ENCODE peak calls at places on chromosome 12, in ten cellular contexts. One of them, this sample, is unnamed.

GRCh38 chr12:66296171-66296683 is 6.1 kb upstream of the HELB start:
- DNase-seq in fibroblast of pulmonary artery: no peak
- DNase-seq in astrocyte: no peak
- DNase-seq in GM13977: no peak
- DNase-seq in fibroblast of lung: no peak
- DNase-seq in transverse colon: no peak
- DNase-seq in NCI-H146: no peak
- DNase-seq in effector memory CD8-positive, alpha-beta T cell: no peak
- DNase-seq in GM12865: no peak
- DNase-seq in SW480: no peak
- DNase-seq in this sample: no peak

GRCh38 chr12:98060421-98060820 is 455.0 kb upstream of the TMPO start:
- DNase-seq in astrocyte: no peak
- DNase-seq in SW480: no peak
- DNase-seq in GM13977: no peak
- DNase-seq in GM12865: no peak
- DNase-seq in NCI-H146: no peak
- DNase-seq in fibroblast of pulmonary artery: no peak
- DNase-seq in effector memory CD8-positive, alpha-beta T cell: no peak
- DNase-seq in transverse colon: no peak
- DNase-seq in fibroblast of lung: no peak
- DNase-seq in this sample: no peak

GRCh38 chr12:622420-622819 is 40.8 kb downstream of the NINJ2 start:
- DNase-seq in fibroblast of lung: no peak
- DNase-seq in effector memory CD8-positive, alpha-beta T cell: no peak
- DNase-seq in astrocyte: no peak
- DNase-seq in SW480: no peak
- DNase-seq in GM13977: no peak
- DNase-seq in transverse colon: no peak
- DNase-seq in fibroblast of pulmonary artery: peak; percentile 58
- DNase-seq in NCI-H146: no peak
- DNase-seq in GM12865: peak; percentile 33
- DNase-seq in this sample: no peak

GRCh38 chr12:2075558-2076195 is 22.9 kb downstream of the CACNA1C start:
- DNase-seq in astrocyte: no peak
- DNase-seq in SW480: no peak
- DNase-seq in fibroblast of lung: no peak
- DNase-seq in effector memory CD8-positive, alpha-beta T cell: no peak
- DNase-seq in GM12865: no peak
- DNase-seq in NCI-H146: no peak
- DNase-seq in transverse colon: no peak
- DNase-seq in GM13977: no peak
- DNase-seq in fibroblast of pulmonary artery: no peak
- DNase-seq in this sample: no peak

GRCh38 chr12:74293689-74294131 is 243.9 kb upstream of the ATXN7L3B start:
- DNase-seq in SW480: no peak
- DNase-seq in GM12865: no peak
- DNase-seq in GM13977: no peak
- DNase-seq in astrocyte: no peak
- DNase-seq in NCI-H146: no peak
- DNase-seq in fibroblast of lung: no peak
- DNase-seq in transverse colon: no peak
- DNase-seq in effector memory CD8-positive, alpha-beta T cell: no peak
- DNase-seq in fibroblast of pulmonary artery: no peak
- DNase-seq in this sample: no peak

GRCh38 chr12:65608319-65608916 is 215.9 kb upstream of the HMGA2 start:
- DNase-seq in astrocyte: peak; percentile 68
- DNase-seq in effector memory CD8-positive, alpha-beta T cell: no peak
- DNase-seq in fibroblast of pulmonary artery: no peak
- DNase-seq in transverse colon: no peak
- DNase-seq in fibroblast of lung: peak; percentile 74
- DNase-seq in SW480: no peak
- DNase-seq in GM13977: no peak
- DNase-seq in GM12865: no peak
- DNase-seq in NCI-H146: no peak
- DNase-seq in this sample: no peak

GRCh38 chr12:57299514-57300016 is 48.6 kb upstream of the STAC3 start:
- DNase-seq in GM13977: no peak
- DNase-seq in fibroblast of lung: peak; percentile 69
- DNase-seq in astrocyte: peak; percentile 65
- DNase-seq in effector memory CD8-positive, alpha-beta T cell: no peak
- DNase-seq in GM12865: no peak
- DNase-seq in NCI-H146: no peak
- DNase-seq in SW480: no peak
- DNase-seq in transverse colon: no peak
- DNase-seq in fibroblast of pulmonary artery: no peak
- DNase-seq in this sample: no peak

GRCh38 chr12:80551897-80552296 is 107.9 kb downstream of the PTPRQ start:
- DNase-seq in SW480: no peak
- DNase-seq in fibroblast of lung: peak; percentile 98
- DNase-seq in GM12865: no peak
- DNase-seq in astrocyte: peak; percentile 98
- DNase-seq in effector memory CD8-positive, alpha-beta T cell: no peak
- DNase-seq in fibroblast of pulmonary artery: peak; percentile 94
- DNase-seq in NCI-H146: no peak
- DNase-seq in GM13977: no peak
- DNase-seq in transverse colon: no peak
- DNase-seq in this sample: peak; percentile 20

This sample was measured in HT-29.